ENCODE peak calls at places on chromosome 21, in nine cellular contexts. One of them, this sample, is unnamed.
A peak's percentile ranks its signal among the peaks of the same experiment; 100 is the strongest.

GRCh38 chr21:33011462-33011861 is 14.3 kb upstream of the OLIG2 start:
- DNase-seq in GM12878: no peak
- DNase-seq in pancreas: no peak
- DNase-seq in tibial nerve: no peak
- DNase-seq in adrenal gland: peak; percentile 29
- DNase-seq in left lung: no peak
- DNase-seq in GM23338: no peak
- DNase-seq in body of pancreas: peak; percentile 61
- DNase-seq in IMR-90: peak; percentile 75
- DNase-seq in this sample: peak; percentile 96

GRCh38 chr21:28215214-28215954 is 777.3 kb downstream of the LTN1 start:
- DNase-seq in GM12878: no peak
- DNase-seq in pancreas: no peak
- DNase-seq in tibial nerve: no peak
- DNase-seq in adrenal gland: no peak
- DNase-seq in left lung: no peak
- DNase-seq in GM23338: no peak
- DNase-seq in body of pancreas: no peak
- DNase-seq in IMR-90: peak; percentile 69
- DNase-seq in this sample: peak; percentile 69

GRCh38 chr21:37642493-37642892 is 273.8 kb downstream of the KCNJ6 start:
- DNase-seq in GM12878: no peak
- DNase-seq in pancreas: no peak
- DNase-seq in tibial nerve: no peak
- DNase-seq in adrenal gland: peak; percentile 26
- DNase-seq in left lung: no peak
- DNase-seq in GM23338: peak; percentile 85
- DNase-seq in body of pancreas: peak; percentile 23
- DNase-seq in IMR-90: no peak
- DNase-seq in this sample: no peak

GRCh38 chr21:35940074-35940927 is 120.0 kb downstream of the SETD4 start:
- DNase-seq in GM12878: no peak
- DNase-seq in pancreas: no peak
- DNase-seq in tibial nerve: peak; percentile 25
- DNase-seq in adrenal gland: peak; percentile 51
- DNase-seq in left lung: no peak
- DNase-seq in GM23338: peak; percentile 80
- DNase-seq in body of pancreas: peak; percentile 55
- DNase-seq in IMR-90: peak; percentile 81
- DNase-seq in this sample: peak; percentile 58

GRCh38 chr21:30676737-30677136 is 34.1 kb downstream of the KRTAP20-3 start:
- DNase-seq in GM12878: no peak
- DNase-seq in pancreas: no peak
- DNase-seq in tibial nerve: no peak
- DNase-seq in adrenal gland: no peak
- DNase-seq in left lung: no peak
- DNase-seq in GM23338: no peak
- DNase-seq in body of pancreas: no peak
- DNase-seq in IMR-90: no peak
- DNase-seq in this sample: peak; percentile 54

GRCh38 chr21:36203603-36203889 is 46.9 kb downstream of the DOP1B start:
- DNase-seq in GM12878: peak; percentile 16
- DNase-seq in pancreas: no peak
- DNase-seq in tibial nerve: no peak
- DNase-seq in adrenal gland: peak; percentile 55
- DNase-seq in left lung: no peak
- DNase-seq in GM23338: no peak
- DNase-seq in body of pancreas: peak; percentile 61
- DNase-seq in IMR-90: peak; percentile 92
- DNase-seq in this sample: peak; percentile 66

GRCh38 chr21:15978158-15978805 is 248.5 kb downstream of the USP25 start:
- DNase-seq in GM12878: no peak
- DNase-seq in pancreas: no peak
- DNase-seq in tibial nerve: no peak
- DNase-seq in adrenal gland: no peak
- DNase-seq in left lung: no peak
- DNase-seq in GM23338: peak; percentile 36
- DNase-seq in body of pancreas: no peak
- DNase-seq in IMR-90: peak; percentile 6
- DNase-seq in this sample: peak; percentile 70

GRCh38 chr21:31184462-31184861 is 146.2 kb upstream of the KRTAP19-8 start:
- DNase-seq in GM12878: no peak
- DNase-seq in pancreas: no peak
- DNase-seq in tibial nerve: no peak
- DNase-seq in adrenal gland: no peak
- DNase-seq in left lung: no peak
- DNase-seq in GM23338: no peak
- DNase-seq in body of pancreas: no peak
- DNase-seq in IMR-90: no peak
- DNase-seq in this sample: no peak

GRCh38 chr21:15495965-15496364 is 233.8 kb upstream of the USP25 start:
- DNase-seq in GM12878: no peak
- DNase-seq in pancreas: no peak
- DNase-seq in tibial nerve: no peak
- DNase-seq in adrenal gland: no peak
- DNase-seq in left lung: no peak
- DNase-seq in GM23338: no peak
- DNase-seq in body of pancreas: no peak
- DNase-seq in IMR-90: peak; percentile 0
- DNase-seq in this sample: peak; percentile 69

DNA sequence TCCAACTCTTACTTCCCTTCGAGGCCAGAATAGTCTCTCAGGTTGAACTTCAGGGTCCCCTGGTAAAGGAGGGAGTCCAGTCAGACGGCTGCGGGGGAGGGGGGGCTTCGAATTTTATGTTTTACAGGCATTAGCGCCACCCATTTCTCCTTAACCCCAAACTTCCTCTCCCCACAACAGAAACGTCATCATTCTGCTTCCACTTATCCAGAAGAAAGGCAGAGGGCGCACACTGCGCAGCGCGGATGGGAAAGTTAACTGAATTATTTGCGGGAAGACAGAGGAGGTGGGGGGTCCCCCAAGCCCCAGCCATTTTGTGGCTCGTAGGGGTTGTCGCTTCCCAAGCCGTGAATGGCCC is 529 bp upstream of the PRMT2 start:
- DNase-seq in GM12878: peak; percentile 16
- DNase-seq in pancreas: no peak
- DNase-seq in tibial nerve: peak; percentile 41
- DNase-seq in adrenal gland: peak; percentile 75
- DNase-seq in left lung: no peak
- DNase-seq in GM23338: peak; percentile 95
- DNase-seq in body of pancreas: peak; percentile 73
- DNase-seq in IMR-90: peak; percentile 87
- DNase-seq in this sample: peak; percentile 65
- H3K4me1 ChIP-seq in GM12878: no peaks in the 10 kb centered on the region
- H3K4me1 ChIP-seq in pancreas: peaks cover 5% of the 10 kb centered on the region
- H3K4me1 ChIP-seq in tibial nerve: peaks cover 24% of the 10 kb centered on the region
- H3K4me1 ChIP-seq in adrenal gland: peaks cover 10% of the 10 kb centered on the region
- H3K4me1 ChIP-seq in left lung: peaks cover 41% of the 10 kb centered on the region
- H3K4me1 ChIP-seq in GM23338: peaks cover 27% of the 10 kb centered on the region
- H3K4me1 ChIP-seq in body of pancreas: peaks cover 22% of the 10 kb centered on the region
- H3K4me1 ChIP-seq in IMR-90: peaks cover 4% of the 10 kb centered on the region
- H3K4me1 ChIP-seq in this sample: peaks cover 23% of the 10 kb centered on the region

GRCh38 chr21:44606495-44606894 is 5.4 kb upstream of the KRTAP10-8 start:
- DNase-seq in GM12878: no peak
- DNase-seq in pancreas: no peak
- DNase-seq in tibial nerve: no peak
- DNase-seq in adrenal gland: no peak
- DNase-seq in left lung: no peak
- DNase-seq in GM23338: no peak
- DNase-seq in body of pancreas: no peak
- DNase-seq in IMR-90: no peak
- DNase-seq in this sample: no peak
- TF ChIP-seq CTCF in GM12878: no peak
- TF ChIP-seq CTCF in pancreas: no peak
- TF ChIP-seq CTCF in tibial nerve: no peak
- TF ChIP-seq CTCF in adrenal gland: no peak
- TF ChIP-seq CTCF in left lung: no peak
- TF ChIP-seq CTCF in GM23338: no peak
- TF ChIP-seq CTCF in body of pancreas: no peak
- TF ChIP-seq CTCF in IMR-90: no peak
- TF ChIP-seq CTCF in this sample: no peak

GRCh38 chr21:45033791-45034555 is 40.4 kb upstream of the ADARB1 start:
- DNase-seq in GM12878: no peak
- DNase-seq in pancreas: no peak
- DNase-seq in tibial nerve: no peak
- DNase-seq in adrenal gland: no peak
- DNase-seq in left lung: peak; percentile 58
- DNase-seq in GM23338: no peak
- DNase-seq in body of pancreas: no peak
- DNase-seq in IMR-90: peak; percentile 73
- DNase-seq in this sample: peak; percentile 46
- H3K27ac ChIP-seq in GM12878: no peak overlapping the region
- H3K27ac ChIP-seq in pancreas: no peak overlapping the region
- H3K27ac ChIP-seq in tibial nerve: peak overlapping the region; percentile 74
- H3K27ac ChIP-seq in adrenal gland: peak overlapping the region; percentile 70
- H3K27ac ChIP-seq in left lung: peak overlapping the region; percentile 45
- H3K27ac ChIP-seq in GM23338: no peak overlapping the region
- H3K27ac ChIP-seq in body of pancreas: no peak overlapping the region
- H3K27ac ChIP-seq in IMR-90: peak overlapping the region; percentile 54
- H3K27ac ChIP-seq in this sample: no peak overlapping the region

GRCh38 chr21:17671733-17672132 is 59.0 kb upstream of the BTG3 start:
- DNase-seq in GM12878: no peak
- DNase-seq in pancreas: no peak
- DNase-seq in tibial nerve: no peak
- DNase-seq in adrenal gland: no peak
- DNase-seq in left lung: no peak
- DNase-seq in GM23338: no peak
- DNase-seq in body of pancreas: peak; percentile 13
- DNase-seq in IMR-90: no peak
- DNase-seq in this sample: no peak
- H3K4me1 ChIP-seq in GM12878: no peaks in the 10 kb centered on the region
- H3K4me1 ChIP-seq in pancreas: no peaks in the 10 kb centered on the region
- H3K4me1 ChIP-seq in tibial nerve: no peaks in the 10 kb centered on the region
- H3K4me1 ChIP-seq in adrenal gland: no peaks in the 10 kb centered on the region
- H3K4me1 ChIP-seq in left lung: no peaks in the 10 kb centered on the region
- H3K4me1 ChIP-seq in GM23338: peaks cover 14% of the 10 kb centered on the region
- H3K4me1 ChIP-seq in body of pancreas: no peaks in the 10 kb centered on the region
- H3K4me1 ChIP-seq in IMR-90: no peaks in the 10 kb centered on the region
- H3K4me1 ChIP-seq in this sample: no peaks in the 10 kb centered on the region

GRCh38 chr21:41933259-41934079 is 20.3 kb downstream of the C2CD2 start:
- DNase-seq in GM12878: no peak
- DNase-seq in pancreas: peak; percentile 49
- DNase-seq in tibial nerve: no peak
- DNase-seq in adrenal gland: peak; percentile 68
- DNase-seq in left lung: no peak
- DNase-seq in GM23338: no peak
- DNase-seq in body of pancreas: no peak
- DNase-seq in IMR-90: peak; percentile 56
- DNase-seq in this sample: peak; percentile 75
- TF ChIP-seq CTCF in GM12878: no peak
- TF ChIP-seq CTCF in pancreas: no peak
- TF ChIP-seq CTCF in tibial nerve: peak; percentile 20
- TF ChIP-seq CTCF in adrenal gland: peak; percentile 46
- TF ChIP-seq CTCF in left lung: peak; percentile 7
- TF ChIP-seq CTCF in GM23338: no peak
- TF ChIP-seq CTCF in body of pancreas: peak; percentile 12
- TF ChIP-seq CTCF in IMR-90: peak; percentile 54
- TF ChIP-seq CTCF in this sample: peak; percentile 76

This sample was measured in foreskin keratinocyte.